ENCODE peak calls at places on chromosome 1, in nine cellular contexts. N, J, F, X, C, M, Z, Q and L are unnamed samples.

GRCh38 chr1:59604191-59604590 is 210.6 kb upstream of the HOOK1 start:
- DNase-seq in M (no peak), Z (no peak), C (no peak), J (no peak), F (no peak), X (no peak), Q (no peak), N (no peak), L (no peak)

GRCh38 chr1:27607239-27607804 is 3.4 kb upstream of the AHDC1 start:
- DNase-seq in C (no peak), M (no peak), J (no peak), Q (no peak), Z (no peak), F (peak), N (no peak), X (no peak), L (no peak)

GRCh38 chr1:151009206-151009587 is 948 bp downstream of the PRUNE1 start:
- DNase-seq in X (no peak), F (no peak), Q (no peak), J (no peak), M (no peak), N (no peak), Z (no peak), C (no peak), L (no peak)

GRCh38 chr1:27365372-27366112 is 1.2 kb downstream of the MAP3K6 start:
- DNase-seq in F (peak), Q (peak), Z (peak), J (no peak), X (peak), C (peak), N (peak), M (peak), L (peak)

GRCh38 chr1:198346178-198346577 is 189.4 kb downstream of the NEK7 start:
- DNase-seq in X (no peak), Q (no peak), F (no peak), Z (no peak), N (no peak), C (no peak), M (no peak), J (no peak), L (no peak)

GRCh38 chr1:13700521-13701273 is 709 bp downstream of the PRDM2 start:
- DNase-seq in F (no peak), C (no peak), N (peak), M (peak), X (no peak), Z (no peak), J (no peak), Q (peak), L (peak)

GRCh38 chr1:11373029-11373964 is 100.3 kb downstream of the UBIAD1 start:
- DNase-seq in C (no peak), M (no peak), J (no peak), X (no peak), Z (no peak), N (no peak), Q (no peak), F (no peak), L (no peak)

GRCh38 chr1:39676951-39677350 is 5.0 kb upstream of the NT5C1A start:
- DNase-seq in M (no peak), N (no peak), F (no peak), X (no peak), Z (no peak), Q (no peak), C (no peak), J (no peak), L (no peak)

GRCh38 chr1:199122532-199123311 is 483.9 kb downstream of the PTPRC start:
- DNase-seq in F (no peak), J (peak), M (no peak), Z (no peak), N (no peak), X (no peak), C (no peak), Q (no peak), L (no peak)

GRCh38 chr1:45305231-45305630 is 21.5 kb upstream of the HPDL start:
- DNase-seq in N (no peak), C (no peak), M (no peak), F (no peak), Z (no peak), Q (no peak), J (no peak), X (no peak), L (no peak)

GRCh38 chr1:22796642-22797041 is 86.0 kb downstream of the EPHB2 start:
- DNase-seq in X (no peak), N (no peak), M (no peak), F (no peak), C (no peak), Z (no peak), Q (no peak), J (no peak), L (no peak)

GRCh38 chr1:17016317-17016661 is 4.6 kb upstream of the ATP13A2 start:
- DNase-seq in F (no peak), N (no peak), Q (no peak), C (no peak), Z (no peak), X (no peak), J (peak), M (no peak), L (no peak)

GRCh38 chr1:156706647-156707008 is 1.2 kb upstream of the CRABP2 start:
- DNase-seq in X (no peak), F (no peak), Z (peak), M (no peak), Q (no peak), J (no peak), C (no peak), N (no peak), L (no peak)